ENCODE peak calls at places on chromosomes 11 and 22, in five cellular contexts. E is mucosa of descending colon, M is lung, I is fibroblast of lung, P is progenitor cell of endocrine pancreas. A is an unnamed sample.

GRCh38 chr22:40414838-40415505 is 44.6 kb downstream of the SGSM3 start:
- DNase-seq in P (no peak), M (no peak), I (no peak), E (no peak), A (no peak)

GRCh38 chr11:133065847-133066485 is 466.3 kb downstream of the OPCML start:
- DNase-seq in E (no peak), I (peak), M (no peak), P (no peak), A (no peak)

GRCh38 chr11:96045622-96046456 is 121.9 kb upstream of the MTMR2 start:
- DNase-seq in M (no peak), P (peak), I (peak), E (no peak), A (no peak)

GRCh38 chr11:2538951-2539735 is 94.3 kb downstream of the KCNQ1 start:
- DNase-seq in M (no peak), P (no peak), E (no peak), I (no peak), A (no peak)

GRCh38 chr22:28800308-28801041 is at the start of gene XBP1:
- DNase-seq in E (peak), I (peak), M (peak), P (peak), A (peak)

GRCh38 chr22:44578516-44579230 is 80.6 kb upstream of the RTL6 start:
- DNase-seq in E (no peak), P (no peak), I (no peak), M (no peak), A (no peak)

GRCh38 chr11:117833401-117833891 is 8.9 kb upstream of the FXYD2 start:
- DNase-seq in P (peak), E (peak), M (peak), I (no peak), A (no peak)

GRCh38 chr11:45922425-45923082 is at the start of gene LARGE2:
- DNase-seq in M (peak), P (no peak), I (no peak), E (peak), A (no peak)

GRCh38 chr11:116386118-116386699 is 386.6 kb downstream of the BUD13 start:
- DNase-seq in M (no peak), I (no peak), P (no peak), E (no peak), A (no peak)

GRCh38 chr11:75268626-75269366 is 28.2 kb downstream of the TPBGL start:
- DNase-seq in P (no peak), I (no peak), M (no peak), E (no peak), A (no peak)

GRCh38 chr11:26112190-26112715 is 219.7 kb upstream of the ANO3 start:
- DNase-seq in P (no peak), M (no peak), I (no peak), E (no peak), A (no peak)

GRCh38 chr11:134411887-134412507 is at the start of gene B3GAT1:
- DNase-seq in M (no peak), I (no peak), E (no peak), P (no peak), A (no peak)

GRCh38 chr22:39388261-39389011 is 11.1 kb upstream of the TAB1 start:
- DNase-seq in E (peak), I (peak), P (peak), M (peak), A (peak)

GRCh38 chr11:45897556-45897955 is 9.5 kb downstream of the FREY1 start:
- DNase-seq in I (no peak), P (no peak), E (no peak), M (no peak), A (no peak)

GRCh38 chr22:45709866-45710265 is 38.2 kb downstream of the ATXN10 start:
- DNase-seq in I (peak), M (no peak), P (no peak), E (no peak), A (no peak)

GRCh38 chr11:46252373-46252914 is 25.0 kb upstream of the CREB3L1 start:
- DNase-seq in I (no peak), P (no peak), E (no peak), M (no peak), A (no peak)

GRCh38 chr22:50583294-50583865 is 731 bp upstream of the CHKB start:
- DNase-seq in M (no peak), I (no peak), P (no peak), E (no peak), A (no peak)

GRCh38 chr11:126510621-126511370 is 155.3 kb downstream of the ST3GAL4 start:
- DNase-seq in M (no peak), E (no peak), I (no peak), P (no peak), A (no peak)

GRCh38 chr22:23553922-23554870 is 25.9 kb downstream of the IGLL1 start:
- DNase-seq in E (no peak), M (no peak), I (no peak), P (no peak), A (no peak)

GRCh38 chr11:43576834-43577521 is 103.6 kb upstream of the HSD17B12 start:
- DNase-seq in E (peak), M (no peak), P (no peak), I (peak), A (peak)

GRCh38 chr11:83403990-83404389 is 117.8 kb upstream of the CCDC90B start:
- DNase-seq in E (no peak), I (no peak), P (no peak), M (no peak), A (no peak)

GRCh38 chr11:119551726-119552510 is 128.9 kb upstream of the THY1 start:
- DNase-seq in P (no peak), I (peak), E (no peak), M (no peak), A (no peak)

GRCh38 chr11:99241059-99241458 is 220.3 kb downstream of the CNTN5 start:
- DNase-seq in E (no peak), I (no peak), M (no peak), P (no peak), A (no peak)

GRCh38 chr11:61635787-61636186 is 44.4 kb upstream of the DAGLA start:
- DNase-seq in M (no peak), E (no peak), I (no peak), P (no peak), A (no peak)

GRCh38 chr11:19848219-19848618 is 135.6 kb downstream of the NAV2 start:
- DNase-seq in I (no peak), P (no peak), E (no peak), M (no peak), A (no peak)

GRCh38 chr11:6705905-6706535 is 22.9 kb upstream of the MRPL17 start:
- DNase-seq in E (peak), M (no peak), I (peak), P (peak), A (peak)

GRCh38 chr11:8023831-8024555 is 36.9 kb downstream of the EIF3F start:
- DNase-seq in P (no peak), I (peak), E (no peak), M (no peak), A (no peak)

GRCh38 chr11:133787379-133788103 is 57.8 kb downstream of the SPATA19 start:
- DNase-seq in P (peak), E (peak), M (no peak), I (no peak), A (no peak)

GRCh38 chr11:66728760-66729385 is at the start of gene SPTBN2:
- DNase-seq in P (no peak), E (no peak), M (no peak), I (peak), A (no peak)

GRCh38 chr11:35980646-35981402 is 37.0 kb downstream of the LDLRAD3 start:
- DNase-seq in E (no peak), M (no peak), P (no peak), I (no peak), A (no peak)

GRCh38 chr11:121741954-121742361 is 289.2 kb upstream of the SORL1-AS1 start:
- DNase-seq in M (no peak), I (peak), P (no peak), E (peak), A (no peak)

GRCh38 chr11:75582935-75583709 is 21.1 kb downstream of the SERPINH1 start:
- DNase-seq in I (peak), E (peak), P (peak), M (peak), A (peak)

DNA sequence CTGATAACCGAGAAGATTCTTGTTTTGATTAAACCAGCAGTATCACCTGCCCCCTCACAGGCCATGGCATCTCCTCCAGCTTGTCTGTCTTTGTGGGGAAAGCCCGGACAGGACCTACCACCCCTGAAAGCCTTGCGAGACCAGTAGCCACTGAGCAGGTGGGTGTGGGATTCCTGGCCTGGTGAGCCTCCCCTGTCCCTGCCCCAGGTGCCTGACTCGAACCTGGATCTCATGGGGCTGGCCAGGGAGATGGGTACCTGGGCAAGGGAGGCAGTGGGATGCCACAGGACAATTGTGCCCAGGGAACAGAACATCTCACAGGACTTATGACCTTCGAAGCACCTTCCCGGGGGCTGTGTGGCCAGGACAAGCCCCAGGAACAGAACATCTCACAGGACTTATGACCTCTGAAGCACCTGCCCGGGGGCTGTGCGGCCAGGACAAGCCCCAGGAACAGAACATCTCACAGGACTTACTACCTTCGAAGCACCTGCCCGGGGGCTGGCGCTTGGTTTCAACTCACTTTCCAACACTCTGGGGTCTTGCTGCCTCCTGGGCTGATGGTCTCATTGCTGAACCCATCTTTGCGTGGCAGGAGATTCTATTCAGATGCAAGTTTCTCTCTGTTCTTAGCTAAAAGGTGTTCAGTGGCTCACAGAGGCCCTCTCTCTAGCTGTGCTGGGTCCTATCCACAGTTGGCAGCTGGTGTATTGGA is 854.5 kb downstream of the BRD1 start:
- DNase-seq in P (no peak), I (no peak), E (no peak), M (no peak), A (no peak)
- TF ChIP-seq CTCF in P (no peak), I (no peak), E (no peak), M (no peak), A (no peak)

DNA sequence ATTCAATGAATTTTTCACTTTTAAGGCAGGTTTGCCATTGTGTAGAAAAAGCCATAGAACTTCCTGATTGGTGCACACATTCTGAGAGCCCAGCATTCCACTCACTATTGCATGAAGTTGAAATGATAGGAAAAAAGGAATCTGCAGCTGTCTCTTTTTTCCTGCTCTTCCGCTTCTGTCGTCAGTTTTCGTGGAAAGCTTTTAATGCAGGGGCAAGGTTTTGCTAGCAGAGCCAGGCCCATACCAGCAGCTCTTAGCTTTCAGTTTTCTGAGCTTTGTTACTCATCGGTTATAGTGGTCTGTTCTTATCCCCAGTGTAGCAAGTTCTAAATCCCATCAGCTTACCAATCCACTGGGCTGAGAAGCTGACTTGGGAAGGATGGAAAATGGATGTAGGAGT is 162.9 kb upstream of the TTC12 start:
- DNase-seq in P (no peak), I (no peak), E (no peak), M (no peak), A (no peak)
- TF ChIP-seq CTCF in P (no peak), I (no peak), E (no peak), M (no peak), A (no peak)

GRCh38 chr11:102453286-102453797 is 777 bp upstream of the TMEM123 start:
- DNase-seq in I (no peak), M (no peak), E (peak), P (no peak), A (no peak)
- TF ChIP-seq CTCF in I (no peak), M (no peak), E (no peak), P (no peak), A (no peak)

GRCh38 chr11:73333626-73334199 is 25.6 kb downstream of the ARHGEF17 start:
- DNase-seq in P (no peak), I (no peak), E (no peak), M (no peak), A (no peak)

GRCh38 chr11:73331138-73331916 is 23.3 kb downstream of the ARHGEF17 start:
- DNase-seq in P (peak), I (peak), M (no peak), E (no peak), A (peak)

GRCh38 chr11:73333173-73333572 is 25.1 kb downstream of the ARHGEF17 start:
- DNase-seq in I (no peak), E (no peak), M (no peak), P (no peak), A (no peak)

GRCh38 chr11:73327812-73328364 is 19.8 kb downstream of the ARHGEF17 start:
- DNase-seq in P (no peak), E (no peak), I (no peak), M (no peak), A (no peak)

DNA sequence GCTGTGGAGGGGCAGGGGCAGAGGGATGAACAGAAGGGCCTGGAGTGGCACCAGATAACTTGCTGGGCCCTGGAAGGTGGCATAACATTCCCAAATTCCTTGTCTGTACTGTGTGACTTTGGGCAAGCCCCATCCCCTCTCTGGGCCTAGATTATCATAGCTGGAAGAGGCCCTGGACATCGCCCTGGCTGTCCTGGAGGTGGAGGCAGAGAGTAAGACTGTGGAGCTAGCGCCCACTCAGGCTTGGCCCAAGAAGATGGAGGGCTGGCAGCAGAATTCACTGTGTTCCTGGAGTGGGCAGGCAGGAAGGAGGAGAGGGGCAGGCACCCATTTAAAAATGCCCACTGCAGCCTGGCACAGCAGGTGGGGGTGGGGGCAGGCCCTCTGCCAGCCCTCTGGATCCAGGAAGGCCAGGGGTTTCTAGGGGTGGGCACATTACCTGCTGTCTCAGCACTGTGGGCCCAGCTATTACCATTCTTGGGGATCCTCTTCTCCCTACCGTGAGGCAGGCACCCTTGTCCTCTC is 22.6 kb downstream of the ARHGEF17 start:
- DNase-seq in E (no peak), I (peak), M (no peak), P (no peak), A (no peak)
- TF ChIP-seq CTCF in E (no peak), I (peak), M (no peak), P (peak), A (peak)

GRCh38 chr22:17307566-17307965 is 61.7 kb upstream of the CECR2 start:
- DNase-seq in P (no peak), E (no peak), I (no peak), M (no peak), A (no peak)
- TF ChIP-seq CTCF in P (no peak), E (no peak), I (no peak), M (no peak), A (no peak)

GRCh38 chr11:695606-696381 is at the start of gene TMEM80:
- DNase-seq in E (peak), P (peak), M (peak), I (peak), A (peak)
- TF ChIP-seq CTCF in E (no peak), P (no peak), M (no peak), I (no peak), A (no peak)

DNA sequence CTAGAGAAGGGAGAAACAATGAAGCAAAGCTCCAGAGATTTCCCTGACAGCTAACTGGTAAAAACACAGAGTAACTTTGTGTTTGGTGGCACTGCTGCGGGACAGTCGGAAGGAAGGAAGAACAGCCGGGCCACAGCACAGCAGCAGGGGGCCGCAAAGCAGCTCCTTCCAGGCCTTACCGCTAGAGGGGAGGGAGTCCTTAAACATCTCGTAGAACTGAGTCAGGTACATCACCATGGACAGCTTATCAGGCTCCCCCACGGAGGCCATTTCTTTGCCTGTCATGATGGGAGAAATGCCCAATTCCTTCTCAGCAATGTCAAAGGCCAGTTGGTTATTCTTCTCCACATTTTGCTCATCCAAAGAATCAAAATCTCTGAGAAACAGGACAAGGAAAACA is 114.6 kb upstream of the BID start:
- DNase-seq in I (no peak), E (no peak), M (no peak), P (no peak), A (no peak)
- TF ChIP-seq CTCF in I (no peak), E (no peak), M (no peak), P (peak), A (peak)

GRCh38 chr11:68076371-68077042 is 37.7 kb downstream of the TCIRG1 start:
- DNase-seq in I (no peak), P (no peak), M (no peak), E (no peak), A (no peak)
- TF ChIP-seq CTCF in I (peak), P (peak), M (no peak), E (no peak), A (no peak)

GRCh38 chr22:35581023-35581413 is 36.1 kb downstream of the MB start:
- DNase-seq in P (no peak), E (no peak), I (no peak), M (no peak), A (no peak)
- TF ChIP-seq CTCF in P (no peak), E (no peak), I (no peak), M (no peak), A (no peak)

A was measured in neural crest cell.